ENCODE peak calls at places on chromosomes 5 and 9, in six cellular contexts. One of them, this sample, is unnamed.

GRCh38 chr5:159337291-159337974 is 7.1 kb upstream of the IL12B start:
- DNase-seq in fibroblast of mammary gland: peak
- DNase-seq in activated B cell treated with CpG ODN at 0.5 μM for 24 hours: no peak
- DNase-seq in neural crest cell: no peak
- DNase-seq in AG20443: peak
- DNase-seq in HT-29: no peak
- DNase-seq in this sample: no peak

GRCh38 chr5:91469517-91470165 is 86.5 kb upstream of the ARRDC3 start:
- DNase-seq in fibroblast of mammary gland: peak
- DNase-seq in activated B cell treated with CpG ODN at 0.5 μM for 24 hours: no peak
- DNase-seq in neural crest cell: no peak
- DNase-seq in AG20443: no peak
- DNase-seq in HT-29: peak
- DNase-seq in this sample: no peak

GRCh38 chr5:141326088-141326854 is 4.0 kb upstream of the PCDHGA1 start:
- DNase-seq in fibroblast of mammary gland: peak
- DNase-seq in activated B cell treated with CpG ODN at 0.5 μM for 24 hours: peak
- DNase-seq in neural crest cell: no peak
- DNase-seq in AG20443: peak
- DNase-seq in HT-29: no peak
- DNase-seq in this sample: peak

GRCh38 chr9:113707953-113708695 is 168.0 kb upstream of the ZNF618 start:
- DNase-seq in fibroblast of mammary gland: no peak
- DNase-seq in activated B cell treated with CpG ODN at 0.5 μM for 24 hours: no peak
- DNase-seq in neural crest cell: no peak
- DNase-seq in AG20443: no peak
- DNase-seq in HT-29: no peak
- DNase-seq in this sample: no peak

GRCh38 chr5:50553560-50553984 is 112.5 kb upstream of the EMB start:
- DNase-seq in fibroblast of mammary gland: no peak
- DNase-seq in activated B cell treated with CpG ODN at 0.5 μM for 24 hours: no peak
- DNase-seq in neural crest cell: no peak
- DNase-seq in AG20443: no peak
- DNase-seq in HT-29: peak
- DNase-seq in this sample: no peak

GRCh38 chr9:74494490-74494889 is 2.6 kb upstream of the RORB start:
- DNase-seq in fibroblast of mammary gland: no peak
- DNase-seq in activated B cell treated with CpG ODN at 0.5 μM for 24 hours: no peak
- DNase-seq in neural crest cell: no peak
- DNase-seq in AG20443: no peak
- DNase-seq in HT-29: no peak
- DNase-seq in this sample: no peak

GRCh38 chr9:4842213-4842612 is 49.5 kb downstream of the RCL1 start:
- DNase-seq in fibroblast of mammary gland: no peak
- DNase-seq in activated B cell treated with CpG ODN at 0.5 μM for 24 hours: no peak
- DNase-seq in neural crest cell: no peak
- DNase-seq in AG20443: no peak
- DNase-seq in HT-29: no peak
- DNase-seq in this sample: no peak

GRCh38 chr9:89189215-89189614 is 10.6 kb upstream of the SHC3 start:
- DNase-seq in fibroblast of mammary gland: no peak
- DNase-seq in activated B cell treated with CpG ODN at 0.5 μM for 24 hours: no peak
- DNase-seq in neural crest cell: no peak
- DNase-seq in AG20443: no peak
- DNase-seq in HT-29: no peak
- DNase-seq in this sample: no peak

GRCh38 chr5:127072861-127073846 is at the start of gene C5orf63:
- DNase-seq in fibroblast of mammary gland: peak
- DNase-seq in activated B cell treated with CpG ODN at 0.5 μM for 24 hours: peak
- DNase-seq in neural crest cell: no peak
- DNase-seq in AG20443: peak
- DNase-seq in HT-29: peak
- DNase-seq in this sample: peak

GRCh38 chr9:18847576-18848275 is 185.3 kb downstream of the SAXO1 start:
- DNase-seq in fibroblast of mammary gland: no peak
- DNase-seq in activated B cell treated with CpG ODN at 0.5 μM for 24 hours: no peak
- DNase-seq in neural crest cell: no peak
- DNase-seq in AG20443: no peak
- DNase-seq in HT-29: no peak
- DNase-seq in this sample: no peak

GRCh38 chr5:135025730-135026644 is 8.0 kb downstream of the PITX1 start:
- DNase-seq in fibroblast of mammary gland: no peak
- DNase-seq in activated B cell treated with CpG ODN at 0.5 μM for 24 hours: no peak
- DNase-seq in neural crest cell: no peak
- DNase-seq in AG20443: no peak
- DNase-seq in HT-29: no peak
- DNase-seq in this sample: no peak

GRCh38 chr5:54886866-54887265 is 98.5 kb downstream of the ESM1 start:
- DNase-seq in fibroblast of mammary gland: no peak
- DNase-seq in activated B cell treated with CpG ODN at 0.5 μM for 24 hours: no peak
- DNase-seq in neural crest cell: no peak
- DNase-seq in AG20443: no peak
- DNase-seq in HT-29: no peak
- DNase-seq in this sample: no peak

GRCh38 chr5:159451197-159452052 is 121.1 kb upstream of the IL12B start:
- DNase-seq in fibroblast of mammary gland: peak
- DNase-seq in activated B cell treated with CpG ODN at 0.5 μM for 24 hours: no peak
- DNase-seq in neural crest cell: no peak
- DNase-seq in AG20443: peak
- DNase-seq in HT-29: no peak
- DNase-seq in this sample: no peak

GRCh38 chr5:32369542-32370155 is 56.9 kb upstream of the MTMR12 start:
- DNase-seq in fibroblast of mammary gland: no peak
- DNase-seq in activated B cell treated with CpG ODN at 0.5 μM for 24 hours: no peak
- DNase-seq in neural crest cell: no peak
- DNase-seq in AG20443: no peak
- DNase-seq in HT-29: no peak
- DNase-seq in this sample: no peak

GRCh38 chr9:97575673-97576048 is 57.5 kb downstream of the TSTD2 start:
- DNase-seq in fibroblast of mammary gland: no peak
- DNase-seq in activated B cell treated with CpG ODN at 0.5 μM for 24 hours: no peak
- DNase-seq in neural crest cell: no peak
- DNase-seq in AG20443: no peak
- DNase-seq in HT-29: no peak
- DNase-seq in this sample: no peak